ENCODE peak calls at places on chromosomes 6 and 20, in five cellular contexts. Y is GM13977, W is AG09309, U is nephron progenitor cell, M is cardiac fibroblast. T is an unnamed sample.

GRCh38 chr20:1669304-1669703 is 11.7 kb upstream of the SIRPG start:
- DNase-seq in Y (no peak), W (no peak), U (no peak), M (no peak), T (no peak)

GRCh38 chr6:71478834-71479541 is 190.4 kb downstream of the OGFRL1 start:
- DNase-seq in U (no peak), Y (no peak), M (peak), W (peak), T (no peak)

GRCh38 chr6:28710466-28711191 is 184.9 kb downstream of the GPX5 start:
- DNase-seq in M (peak), W (no peak), Y (no peak), U (no peak), T (no peak)

GRCh38 chr6:54892831-54893230 is 46.3 kb downstream of the FAM83B start:
- DNase-seq in M (peak), Y (no peak), U (no peak), W (peak), T (no peak)

GRCh38 chr6:82030301-82030700 is 217.2 kb downstream of the IBTK start:
- DNase-seq in U (no peak), W (no peak), Y (no peak), M (no peak), T (no peak)

GRCh38 chr6:111263837-111264236 is 176.5 kb downstream of the SLC16A10 start:
- DNase-seq in Y (no peak), M (peak), W (no peak), U (no peak), T (no peak)

GRCh38 chr6:155256122-155256795 is 7.6 kb upstream of the CLDN20 start:
- DNase-seq in M (no peak), U (no peak), W (peak), Y (no peak), T (no peak)

GRCh38 chr20:29743101-29743931 is 1514.1 kb upstream of the DEFB115 start:
- DNase-seq in M (no peak), U (no peak), W (no peak), Y (no peak), T (no peak)

GRCh38 chr20:48538058-48538825 is 289.6 kb downstream of the PREX1 start:
- DNase-seq in Y (no peak), U (no peak), W (peak), M (peak), T (no peak)

GRCh38 chr6:35468980-35469710 is 944 bp downstream of the RPL10A start:
- DNase-seq in Y (no peak), U (no peak), W (no peak), M (no peak), T (no peak)

GRCh38 chr6:35972471-35972985 is 51.6 kb upstream of the SRPK1 start:
- DNase-seq in U (peak), M (no peak), Y (no peak), W (no peak), T (no peak)

GRCh38 chr6:106085984-106086832 is at the start of gene PRDM1:
- DNase-seq in Y (peak), W (peak), U (peak), M (peak), T (peak)
- TF ChIP-seq CTCF in Y (peak), W (peak), U (no peak), M (peak), T (peak)

DNA sequence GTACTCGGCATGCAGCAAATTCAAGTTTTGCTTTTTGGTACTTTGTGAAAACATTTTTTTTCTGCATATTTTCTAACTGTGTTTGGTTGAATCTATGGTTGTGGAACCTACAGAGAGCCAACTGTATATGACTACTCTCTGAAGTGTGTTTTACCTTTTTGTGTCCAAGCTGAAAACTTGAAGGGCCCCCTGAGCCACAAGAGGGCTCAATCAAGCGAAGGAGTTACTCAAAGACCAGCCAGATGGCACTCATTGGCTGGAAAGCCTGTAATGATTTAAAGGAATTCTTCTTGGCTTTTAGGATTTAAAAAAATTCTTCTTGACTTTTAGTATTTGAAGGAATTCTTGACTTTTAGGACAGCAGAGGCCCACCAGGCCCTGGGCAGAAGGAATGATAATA is 27.0 kb upstream of the ECI2 start:
- DNase-seq in W (no peak), Y (no peak), U (no peak), M (no peak), T (no peak)
- TF ChIP-seq CTCF in W (no peak), Y (no peak), U (no peak), M (no peak), T (no peak)

GRCh38 chr6:32095338-32096086 is 13.6 kb downstream of the TNXB start:
- DNase-seq in U (no peak), W (no peak), M (no peak), Y (no peak), T (no peak)
- TF ChIP-seq CTCF in U (no peak), W (peak), M (no peak), Y (no peak), T (no peak)

GRCh38 chr6:593907-594212 is 63.0 kb downstream of the HUS1B start:
- DNase-seq in M (no peak), Y (no peak), W (no peak), U (no peak), T (no peak)
- TF ChIP-seq CTCF in M (no peak), Y (no peak), W (no peak), U (no peak), T (no peak)

DNA sequence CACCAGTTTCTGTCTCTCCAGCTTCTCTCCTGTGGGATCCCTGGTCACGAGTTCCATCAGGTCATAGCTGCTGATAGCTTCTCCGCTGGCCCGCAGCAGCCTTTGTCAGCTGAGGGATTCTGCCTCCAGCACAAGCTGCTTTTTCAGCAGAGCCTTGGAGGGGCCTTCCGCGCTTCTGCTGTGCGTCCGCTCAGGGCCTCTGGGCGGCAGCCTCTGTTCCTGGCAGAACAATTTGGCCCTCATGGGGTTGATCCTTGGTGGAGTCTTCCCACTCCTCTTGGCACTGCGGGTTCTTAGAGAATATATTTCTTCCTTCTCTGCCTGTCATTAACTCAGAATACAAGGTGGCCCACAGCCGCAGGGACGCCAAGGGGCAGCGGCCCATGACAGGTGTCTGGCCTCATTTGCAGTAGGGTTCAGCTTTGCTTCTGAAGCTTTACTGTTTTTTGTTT is 158.8 kb downstream of the DTNBP1 start:
- DNase-seq in W (no peak), M (peak), Y (no peak), U (peak), T (no peak)
- TF ChIP-seq CTCF in W (no peak), M (peak), Y (no peak), U (no peak), T (no peak)

GRCh38 chr6:5766260-5766659 is 240.5 kb downstream of the NRN1 start:
- DNase-seq in M (no peak), U (no peak), Y (no peak), W (no peak), T (no peak)
- TF ChIP-seq CTCF in M (peak), U (no peak), Y (peak), W (peak), T (no peak)

GRCh38 chr6:109695468-109695867 is 4.4 kb downstream of the FIG4 start:
- DNase-seq in M (peak), Y (no peak), U (no peak), W (no peak), T (no peak)
- TF ChIP-seq CTCF in M (no peak), Y (peak), U (no peak), W (no peak), T (no peak)

GRCh38 chr20:61488030-61488429 is 236.0 kb downstream of the CDH4 start:
- DNase-seq in W (no peak), U (no peak), M (no peak), Y (no peak), T (no peak)
- TF ChIP-seq CTCF in W (no peak), U (no peak), M (no peak), Y (no peak), T (no peak)

GRCh38 chr20:50343125-50343489 is 152.5 kb downstream of the CEBPB start:
- DNase-seq in Y (no peak), M (no peak), U (no peak), W (no peak), T (no peak)

GRCh38 chr20:50343490-50344179 is 153.0 kb downstream of the CEBPB start:
- DNase-seq in Y (no peak), U (no peak), M (no peak), W (no peak), T (no peak)

GRCh38 chr20:50345712-50346371 is 155.2 kb downstream of the CEBPB start:
- DNase-seq in W (no peak), U (no peak), Y (no peak), M (no peak), T (no peak)

GRCh38 chr20:50342638-50343102 is 152.0 kb downstream of the CEBPB start:
- DNase-seq in W (no peak), U (no peak), M (no peak), Y (no peak), T (no peak)

DNA sequence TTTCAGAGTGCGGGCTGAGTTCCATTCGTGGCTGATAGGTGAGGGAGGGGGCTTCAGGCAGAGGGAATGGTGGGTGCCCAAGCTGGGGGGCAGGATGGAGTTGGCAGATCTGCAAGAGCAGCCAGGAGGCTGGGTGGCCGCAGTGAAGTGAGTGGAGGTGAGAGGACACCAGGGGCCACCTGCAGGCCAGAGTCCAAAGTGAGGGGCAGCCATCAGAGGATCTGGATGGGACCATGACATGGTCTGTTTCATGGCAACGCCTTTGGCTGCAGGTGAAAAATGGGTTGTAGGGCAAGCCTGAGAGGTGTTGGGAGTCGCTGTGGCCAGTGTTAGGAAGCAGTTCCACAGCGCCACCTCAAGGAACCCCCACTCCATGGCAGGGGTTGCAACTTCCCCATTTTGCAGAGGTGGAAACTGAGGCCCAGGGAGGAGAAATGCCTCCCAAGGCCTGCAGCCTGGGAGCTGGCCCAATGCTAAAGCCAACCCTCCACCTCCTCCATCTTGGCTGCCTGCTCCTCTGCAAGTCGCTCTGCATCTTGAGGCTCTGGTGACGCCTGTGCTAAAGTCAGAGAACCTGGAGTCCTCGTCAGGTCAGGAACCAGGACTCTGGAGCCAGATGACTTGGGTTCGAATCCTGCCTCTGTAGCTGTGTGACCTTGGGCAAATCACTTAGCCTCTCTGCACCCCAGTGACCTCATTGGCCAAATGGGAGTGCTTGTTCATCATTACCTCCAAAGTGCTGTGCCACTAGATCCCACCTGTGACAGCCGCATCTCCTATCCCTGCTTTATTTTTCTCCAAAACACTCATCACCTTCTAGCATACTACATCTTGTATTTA is 153.8 kb downstream of the CEBPB start:
- DNase-seq in M (no peak), W (no peak), U (no peak), Y (no peak), T (no peak)
- TF ChIP-seq CTCF in M (peak), W (peak), U (no peak), Y (peak), T (no peak)

GRCh38 chr6:144217264-144217663 is 66.9 kb downstream of the STX11 start:
- DNase-seq in Y (no peak), U (no peak), M (peak), W (no peak), T (no peak)

GRCh38 chr6:144215402-144215931 is 65.2 kb downstream of the STX11 start:
- DNase-seq in W (no peak), Y (peak), U (no peak), M (peak), T (peak)

GRCh38 chr6:144215932-144216667 is 65.8 kb downstream of the STX11 start:
- DNase-seq in U (peak), W (peak), M (peak), Y (peak), T (peak)

GRCh38 chr6:144217797-144218196 is 67.3 kb upstream of the UTRN start:
- DNase-seq in M (no peak), Y (no peak), W (no peak), U (no peak), T (no peak)

DNA sequence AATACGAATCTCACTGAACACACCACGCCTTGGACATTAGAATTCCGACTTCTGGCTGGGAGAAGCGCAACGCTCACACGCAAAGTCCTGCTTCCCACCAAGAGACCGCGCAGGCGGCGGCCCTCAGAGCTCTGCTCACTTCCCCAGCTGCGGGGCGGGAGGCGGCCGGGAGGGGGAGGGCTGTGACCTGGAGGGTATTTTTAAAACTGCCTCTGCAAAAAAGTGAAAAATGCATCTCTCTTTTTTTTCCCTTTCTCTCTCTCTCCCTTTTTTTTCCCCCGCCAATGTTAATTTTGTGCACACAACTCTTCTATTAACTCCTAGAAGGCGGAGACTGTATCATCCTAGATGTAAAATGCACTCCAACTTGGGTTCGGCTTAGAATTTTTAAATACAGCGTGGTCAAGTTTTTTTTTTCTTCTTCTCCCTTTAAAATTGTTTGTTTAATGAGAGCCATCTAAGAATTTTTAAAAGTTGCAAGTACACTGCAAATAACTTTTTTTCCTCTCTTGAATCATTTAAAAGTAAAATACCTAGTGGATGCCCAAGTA is 66.4 kb downstream of the STX11 start:
- DNase-seq in U (no peak), M (no peak), Y (peak), W (no peak), T (peak)
- TF ChIP-seq CTCF in U (no peak), M (peak), Y (peak), W (peak), T (no peak)